ENCODE peak calls at places on chromosomes 13 and 19, in six cellular contexts. H is neuronal stem cell; T is ascending aorta; B is CD8-positive, alpha-beta memory T cell; S is mammary epithelial cell; A is mucosa of descending colon. F is an unnamed sample.

GRCh38 chr13:38785490-38785889 is 98.6 kb downstream of the FREM2 start:
- DNase-seq in H (no peak), B (no peak), S (no peak), T (no peak), A (no peak), F (no peak)

GRCh38 chr19:30719991-30720329 is 347.8 kb downstream of the ZNF536 start:
- DNase-seq in T (no peak), S (peak; percentile 29), H (no peak), B (no peak), A (no peak), F (no peak)

GRCh38 chr19:56725829-56726424 is 54.4 kb upstream of the ZNF835 start:
- DNase-seq in A (no peak), H (no peak), S (no peak), T (no peak), B (no peak), F (no peak)

GRCh38 chr19:31066385-31066784 is 282.9 kb downstream of the TSHZ3 start:
- DNase-seq in H (no peak), T (no peak), S (peak; percentile 76), A (no peak), B (no peak), F (no peak)

GRCh38 chr19:18558595-18558994 is 925 bp downstream of the KXD1 start:
- DNase-seq in B (no peak), H (no peak), S (no peak), A (no peak), T (no peak), F (no peak)

GRCh38 chr19:48397263-48397635 is 3.8 kb downstream of the GRIN2D start:
- DNase-seq in S (no peak), T (no peak), H (no peak), A (no peak), B (no peak), F (no peak)

GRCh38 chr19:58563034-58563573 is 4.7 kb upstream of the UBE2M start:
- DNase-seq in T (no peak), A (no peak), B (no peak), S (peak; percentile 32), H (no peak), F (no peak)

GRCh38 chr19:13881692-13882418 is 4.9 kb downstream of the NANOS3 start:
- DNase-seq in T (no peak), S (no peak), A (peak; percentile 60), H (no peak), B (peak; percentile 70), F (no peak)

GRCh38 chr13:110089815-110090214 is 217.1 kb downstream of the COL4A1 start:
- DNase-seq in H (no peak), S (no peak), T (no peak), A (no peak), B (no peak), F (no peak)

GRCh38 chr13:95146486-95146885 is 154.8 kb downstream of the ABCC4 start:
- DNase-seq in T (no peak), A (no peak), B (no peak), H (no peak), S (no peak), F (no peak)

GRCh38 chr13:66794340-66795031 is 435.6 kb downstream of the PCDH9 start:
- DNase-seq in T (no peak), H (no peak), S (no peak), B (no peak), A (peak; percentile 45), F (no peak)

GRCh38 chr19:48745208-48745995 is 1.3 kb downstream of the IZUMO1 start:
- DNase-seq in H (no peak), S (peak; percentile 31), T (no peak), A (peak; percentile 67), B (peak; percentile 60), F (peak; percentile 73)

GRCh38 chr13:51769455-51770127 is 34.4 kb downstream of the DHRS12 start:
- DNase-seq in H (no peak), T (no peak), A (no peak), S (no peak), B (no peak), F (no peak)

GRCh38 chr19:19460761-19461265 is 54.5 kb downstream of the TSSK6 start:
- DNase-seq in A (peak; percentile 36), T (peak; percentile 47), S (no peak), B (peak; percentile 76), H (no peak), F (peak; percentile 35)

GRCh38 chr13:101144808-101145419 is 271.4 kb downstream of the NALCN start:
- DNase-seq in A (peak; percentile 19), S (peak; percentile 30), T (no peak), H (peak; percentile 50), B (no peak), F (no peak)

GRCh38 chr13:87208636-87209035 is 462.5 kb upstream of the SLITRK5 start:
- DNase-seq in T (no peak), A (no peak), H (no peak), B (no peak), S (no peak), F (no peak)

GRCh38 chr19:33396701-33397535 is 23.4 kb downstream of the CEBPG start:
- DNase-seq in B (peak; percentile 43), S (no peak), A (no peak), T (no peak), H (peak; percentile 15), F (no peak)

GRCh38 chr19:13054605-13055212 is 47.9 kb downstream of the LYL1 start:
- DNase-seq in B (no peak), S (no peak), A (no peak), T (no peak), H (no peak), F (no peak)

GRCh38 chr19:55273978-55274707 is 5.8 kb downstream of the HSPBP1 start:
- DNase-seq in B (no peak), S (no peak), T (no peak), A (no peak), H (no peak), F (no peak)

GRCh38 chr13:94239135-94239534 is 240.3 kb downstream of the DCT start:
- DNase-seq in H (no peak), S (peak; percentile 54), A (no peak), T (no peak), B (no peak), F (no peak)

GRCh38 chr13:22114630-22115311 is 443.9 kb downstream of the FGF9 start:
- DNase-seq in H (no peak), T (no peak), B (peak; percentile 72), A (peak; percentile 30), S (no peak), F (no peak)

GRCh38 chr13:77952737-77953136 is 34.1 kb upstream of the EDNRB start:
- DNase-seq in S (no peak), T (no peak), A (no peak), H (no peak), B (no peak), F (no peak)

GRCh38 chr13:20168396-20168795 is 7.5 kb upstream of the GJA3 start:
- DNase-seq in A (no peak), H (no peak), T (no peak), B (no peak), S (peak; percentile 21), F (no peak)

GRCh38 chr19:5337126-5337525 is 3.5 kb downstream of the PTPRS start:
- DNase-seq in T (no peak), H (no peak), B (no peak), S (no peak), A (no peak), F (no peak)

GRCh38 chr19:15320118-15320517 is 12.2 kb downstream of the BRD4 start:
- DNase-seq in H (no peak), S (no peak), T (no peak), A (no peak), B (no peak), F (no peak)

GRCh38 chr13:23777571-23777870 is 111.7 kb downstream of the MIPEP start:
- DNase-seq in B (no peak), T (no peak), H (no peak), S (no peak), A (no peak), F (no peak)

GRCh38 chr19:12763100-12763499 is 11.5 kb downstream of the BEST2 start:
- DNase-seq in A (no peak), B (no peak), T (no peak), H (no peak), S (no peak), F (no peak)

GRCh38 chr19:5173993-5174392 is 166.6 kb downstream of the PTPRS start:
- DNase-seq in H (no peak), S (no peak), T (no peak), A (no peak), B (no peak), F (no peak)

GRCh38 chr13:73259061-73259908 is 200.5 kb downstream of the KLF5 start:
- DNase-seq in H (no peak), A (peak; percentile 44), T (no peak), B (no peak), S (no peak), F (no peak)

GRCh38 chr13:109226631-109227030 is 559.8 kb downstream of the IRS2 start:
- DNase-seq in H (no peak), B (no peak), S (no peak), T (no peak), A (no peak), F (no peak)

GRCh38 chr13:80716610-80717081 is 375.7 kb upstream of the SPRY2 start:
- DNase-seq in A (peak; percentile 31), B (peak; percentile 26), T (no peak), S (no peak), H (no peak), F (no peak)

GRCh38 chr19:41701401-41702075 is 6.9 kb upstream of the CEACAM5 start:
- DNase-seq in S (no peak), T (no peak), B (no peak), A (peak; percentile 63), H (no peak), F (no peak)
- H3K4me3 ChIP-seq in S (no peak overlapping the region), T (no peak overlapping the region), B (no peak overlapping the region), A (no peak overlapping the region), H (peak overlapping the region; percentile 56), F (no peak overlapping the region)

GRCh38 chr19:10106100-10106936 is at the start of gene PPAN:
- DNase-seq in B (peak; percentile 99), H (peak; percentile 93), S (peak; percentile 96), T (peak; percentile 91), A (peak; percentile 99), F (peak; percentile 98)
- H3K4me1 ChIP-seq in B (peaks cover 65% of the 10 kb centered on the region), H (peaks cover 9% of the 10 kb centered on the region), S (peaks cover 14% of the 10 kb centered on the region), T (peaks cover 3% of the 10 kb centered on the region), A (peaks cover 13% of the 10 kb centered on the region), F (peaks cover 63% of the 10 kb centered on the region)

GRCh38 chr19:45499196-45500180 is 1.2 kb downstream of the PPM1N start:
- DNase-seq in S (no peak), T (no peak), B (peak; percentile 73), H (peak; percentile 59), A (peak; percentile 73), F (peak; percentile 58)
- H3K4me3 ChIP-seq in S (no peak overlapping the region), T (peak overlapping the region; percentile 39), B (peak overlapping the region; percentile 46), H (peak overlapping the region; percentile 39), A (no peak overlapping the region), F (no peak overlapping the region)

DNA sequence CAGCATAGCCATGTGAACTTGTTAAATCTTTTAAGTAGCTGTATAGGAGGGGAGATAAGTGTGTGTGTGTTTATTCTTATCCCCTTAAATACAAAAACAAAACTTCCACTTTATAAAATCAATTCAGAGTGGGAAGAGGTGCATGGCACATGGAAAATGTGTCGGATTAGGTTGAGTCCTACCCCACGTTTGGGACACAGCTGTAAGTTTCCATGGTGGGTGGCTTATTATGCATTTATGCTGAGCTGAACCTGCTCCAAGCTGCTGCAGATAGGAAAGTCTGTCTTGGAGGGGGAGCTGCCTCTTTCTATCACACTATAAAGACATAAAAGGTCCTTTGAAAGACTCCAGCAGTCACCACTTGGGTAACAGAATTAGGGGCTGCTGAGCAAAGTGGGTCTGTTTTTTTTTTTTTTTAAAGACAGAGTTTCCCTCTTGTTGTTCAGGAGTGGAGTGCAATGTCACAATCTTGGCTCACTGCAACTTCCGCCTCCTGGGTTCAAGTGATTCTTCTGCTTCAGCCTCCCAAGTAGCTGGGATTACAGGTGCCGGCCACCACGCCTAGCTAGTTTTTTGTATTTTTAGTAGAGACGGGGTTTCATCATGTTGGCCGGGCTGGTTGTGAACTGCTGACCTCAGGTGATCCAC is 15.2 kb downstream of the ACTN4 start:
- DNase-seq in S (no peak), B (no peak), T (no peak), A (no peak), H (no peak), F (no peak)
- H3K4me1 ChIP-seq in S (peaks cover 93% of the 10 kb centered on the region), B (peaks cover 83% of the 10 kb centered on the region), T (peaks cover 68% of the 10 kb centered on the region), A (peaks cover 92% of the 10 kb centered on the region), H (peaks cover 61% of the 10 kb centered on the region), F (peaks cover 82% of the 10 kb centered on the region)

F was measured in CD4-positive, CD25-positive, alpha-beta regulatory T cell.